ENCODE peak calls at places on chromosome 7, in five cellular contexts. T is body of pancreas, F is ovary, X is HepG2, O is IMR-90. U is an unnamed sample.

GRCh38 chr7:29177963-29178612 is 16.5 kb upstream of the CHN2 start:
- DNase-seq in T (peak; percentile 76), F (peak; percentile 23), X (no peak), O (no peak), U (peak; percentile 69)

GRCh38 chr7:99624487-99624886 is 7.7 kb downstream of the ZSCAN25 start:
- DNase-seq in T (no peak), F (no peak), X (no peak), O (no peak), U (peak; percentile 8)

GRCh38 chr7:136687693-136688322 is 180.6 kb upstream of the CHRM2 start:
- DNase-seq in T (no peak), F (no peak), X (peak; percentile 7), O (peak; percentile 39), U (no peak)

GRCh38 chr7:81990395-81990794 is 220.5 kb upstream of the HGF start:
- DNase-seq in T (no peak), F (no peak), X (no peak), O (peak; percentile 83), U (no peak)

GRCh38 chr7:17405786-17406185 is 107.3 kb downstream of the AHR start:
- DNase-seq in T (no peak), F (no peak), X (peak; percentile 78), O (peak; percentile 96), U (peak; percentile 17)

GRCh38 chr7:106021211-106022067 is 58.4 kb downstream of the CDHR3 start:
- DNase-seq in T (no peak), F (no peak), X (no peak), O (peak; percentile 27), U (no peak)

GRCh38 chr7:120550494-120551048 is 277.6 kb downstream of the KCND2 start:
- DNase-seq in T (no peak), F (no peak), X (no peak), O (no peak), U (no peak)

GRCh38 chr7:70766109-70766508 is 365.8 kb upstream of the GALNT17 start:
- DNase-seq in T (no peak), F (no peak), X (no peak), O (no peak), U (no peak)

GRCh38 chr7:81745706-81746105 is 24.1 kb downstream of the HGF start:
- DNase-seq in T (no peak), F (no peak), X (no peak), O (no peak), U (no peak)

GRCh38 chr7:143314107-143314506 is 1.8 kb upstream of the CLCN1 start:
- DNase-seq in T (no peak), F (no peak), X (no peak), O (no peak), U (no peak)

GRCh38 chr7:159125944-159126248 is 18.8 kb downstream of the VIPR2 start:
- DNase-seq in T (no peak), F (no peak), X (peak; percentile 41), O (no peak), U (no peak)

GRCh38 chr7:19772858-19773337 is 519 bp downstream of the TMEM196 start:
- DNase-seq in T (peak; percentile 7), F (no peak), X (no peak), O (peak; percentile 5), U (peak; percentile 26)

GRCh38 chr7:93949468-93949867 is 27.9 kb downstream of the GNG11 start:
- DNase-seq in T (peak; percentile 2), F (no peak), X (no peak), O (peak; percentile 90), U (peak; percentile 62)

GRCh38 chr7:140454657-140455015 is 24.7 kb downstream of the MKRN1 start:
- DNase-seq in T (no peak), F (no peak), X (no peak), O (no peak), U (no peak)

GRCh38 chr7:137880432-137880831 is 33.7 kb upstream of the DGKI start:
- DNase-seq in T (no peak), F (no peak), X (no peak), O (peak; percentile 77), U (no peak)

GRCh38 chr7:2022737-2023250 is 210.0 kb downstream of the MAD1L1 start:
- DNase-seq in T (no peak), F (no peak), X (no peak), O (no peak), U (no peak)

GRCh38 chr7:155581954-155582353 is 35.6 kb upstream of the CNPY1 start:
- DNase-seq in T (no peak), F (no peak), X (no peak), O (no peak), U (no peak)

GRCh38 chr7:49638166-49638565 is 135.3 kb upstream of the VWC2 start:
- DNase-seq in T (no peak), F (no peak), X (no peak), O (no peak), U (no peak)

GRCh38 chr7:46192191-46192590 is 271.1 kb upstream of the IGFBP3 start:
- DNase-seq in T (no peak), F (no peak), X (no peak), O (peak; percentile 20), U (no peak)

GRCh38 chr7:121397832-121398231 is 1.7 kb upstream of the FAM3C start:
- DNase-seq in T (peak; percentile 16), F (no peak), X (no peak), O (no peak), U (no peak)

GRCh38 chr7:142111509-142111908 is at the start of gene MGAM2:
- DNase-seq in T (peak; percentile 35), F (no peak), X (no peak), O (no peak), U (no peak)

GRCh38 chr7:25149844-25150243 is 24.8 kb upstream of the CYCS start:
- DNase-seq in T (no peak), F (no peak), X (no peak), O (no peak), U (no peak)

GRCh38 chr7:38374507-38374906 is 101.1 kb upstream of the TARP start:
- DNase-seq in T (peak; percentile 40), F (peak; percentile 32), X (peak; percentile 11), O (peak; percentile 34), U (no peak)

GRCh38 chr7:7131273-7131672 is 51.1 kb upstream of the C1GALT1 start:
- DNase-seq in T (no peak), F (no peak), X (no peak), O (no peak), U (no peak)

GRCh38 chr7:139058963-139059362 is 23.1 kb upstream of the ZC3HAV1L start:
- DNase-seq in T (no peak), F (no peak), X (no peak), O (peak; percentile 23), U (no peak)

GRCh38 chr7:155852426-155853301 is 40.4 kb upstream of the SHH start:
- DNase-seq in T (no peak), F (no peak), X (no peak), O (no peak), U (no peak)

GRCh38 chr7:43929529-43930457 is 3.6 kb downstream of the UBE2D4 start:
- DNase-seq in T (no peak), F (no peak), X (no peak), O (no peak), U (no peak)

GRCh38 chr7:150848111-150848510 is 4.2 kb upstream of the AOC1 start:
- DNase-seq in T (no peak), F (no peak), X (no peak), O (no peak), U (peak; percentile 4)

GRCh38 chr7:157634401-157635147 is 297.8 kb downstream of the DNAJB6 start:
- DNase-seq in T (no peak), F (no peak), X (no peak), O (no peak), U (no peak)

DNA sequence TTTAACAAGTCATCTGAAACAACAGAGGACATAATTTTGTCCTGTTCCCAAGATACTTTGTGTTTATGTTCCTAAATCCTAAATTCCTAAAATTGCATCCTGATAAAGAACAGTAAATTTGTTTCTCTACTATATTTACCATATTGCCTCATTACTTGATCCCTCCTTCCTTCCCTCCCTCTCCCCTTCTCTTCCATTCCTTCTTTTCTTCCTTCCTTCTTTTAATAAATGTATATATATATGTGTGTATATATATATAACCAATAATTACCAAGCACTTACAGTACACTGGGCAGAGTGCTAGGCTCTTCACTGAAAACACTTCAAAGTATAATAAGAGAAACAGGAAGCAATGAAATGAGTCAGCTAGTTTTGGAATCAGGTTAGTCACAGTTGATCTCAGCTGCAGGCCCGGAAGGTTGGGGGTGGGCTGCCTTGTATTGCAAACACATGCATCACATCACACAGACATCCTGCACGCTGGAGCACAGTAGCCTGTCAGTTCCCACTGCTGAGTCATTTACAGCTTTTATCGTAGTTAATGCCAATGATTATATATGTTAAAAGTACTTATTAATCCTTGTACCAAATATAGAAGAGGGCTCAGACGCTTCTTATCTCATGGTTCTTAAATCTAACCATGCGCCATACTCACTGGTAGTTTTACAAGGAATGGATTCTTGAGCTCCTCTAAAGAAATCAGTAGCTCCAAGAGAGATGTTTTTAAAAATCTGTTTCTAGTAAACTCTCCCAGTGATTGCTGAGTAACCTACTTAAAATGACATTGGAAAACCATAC is 551.7 kb downstream of the GRM8 start:
- DNase-seq in T (peak; percentile 21), F (no peak), X (peak; percentile 41), O (peak; percentile 78), U (peak; percentile 75)
- TF ChIP-seq POLR2A in T (no peak), F (no peak), X (no peak), O (no peak), U (no peak)

GRCh38 chr7:27187702-27188665 is 3.0 kb upstream of the HOXA11 start:
- DNase-seq in T (no peak), F (no peak), X (no peak), O (no peak), U (peak; percentile 5)
- H3K4me1 ChIP-seq in T (peaks cover 62% of the 10 kb centered on the region), F (peaks cover 4% of the 10 kb centered on the region), X (peaks cover 34% of the 10 kb centered on the region), O (peaks cover 3% of the 10 kb centered on the region), U (peaks cover 35% of the 10 kb centered on the region)

GRCh38 chr7:50652400-50653115 is 87.4 kb upstream of the DDC start:
- DNase-seq in T (no peak), F (no peak), X (no peak), O (no peak), U (no peak)

GRCh38 chr7:50653997-50654425 is 88.8 kb upstream of the DDC start:
- DNase-seq in T (peak; percentile 69), F (peak; percentile 78), X (no peak), O (peak; percentile 20), U (peak; percentile 58)

GRCh38 chr7:50651227-50651989 is 86.2 kb upstream of the DDC start:
- DNase-seq in T (no peak), F (no peak), X (no peak), O (no peak), U (no peak)

GRCh38 chr7:50655020-50655419 is 89.8 kb upstream of the DDC start:
- DNase-seq in T (no peak), F (no peak), X (no peak), O (no peak), U (no peak)

GRCh38 chr7:50653116-50653854 is 88.1 kb upstream of the DDC start:
- DNase-seq in T (peak; percentile 47), F (peak; percentile 73), X (peak; percentile 8), O (no peak), U (no peak)
- TF ChIP-seq POLR2A in T (no peak), F (peak; percentile 11), X (no peak), O (no peak), U (no peak)

GRCh38 chr7:42930889-42931288 is 1.1 kb downstream of the PSMA2 start:
- DNase-seq in T (no peak), F (no peak), X (no peak), O (peak; percentile 29), U (no peak)

GRCh38 chr7:42931447-42931833 is 534 bp downstream of the PSMA2 start:
- DNase-seq in T (no peak), F (no peak), X (no peak), O (peak; percentile 12), U (no peak)

GRCh38 chr7:42928754-42929153 is 3.2 kb downstream of the PSMA2 start:
- DNase-seq in T (no peak), F (no peak), X (no peak), O (no peak), U (no peak)

GRCh38 chr7:42931834-42932651 is at the start of the genes MRPL32 and PSMA2:
- DNase-seq in T (peak; percentile 98), F (peak; percentile 94), X (peak; percentile 97), O (peak; percentile 97), U (peak; percentile 97)

GRCh38 chr7:42929449-42929848 is 2.5 kb downstream of the PSMA2 start:
- DNase-seq in T (no peak), F (no peak), X (no peak), O (no peak), U (no peak)
- H3K4me1 ChIP-seq in T (peaks cover 41% of the 10 kb centered on the region), F (peaks cover 15% of the 10 kb centered on the region), X (peaks cover 50% of the 10 kb centered on the region), O (peaks cover 4% of the 10 kb centered on the region), U (peaks cover 43% of the 10 kb centered on the region)

U was measured in adrenal gland.